ENCODE peak calls at places on chromosomes 11 and 22, in nine cellular contexts. R is effector CD4-positive, alpha-beta T cell; D is activated CD4-positive, alpha-beta T cell treated with anti-CD3 and anti-CD28 coated beads, Interleukin-2, amount 10 ng/mL, durations not matched to agents 7 days and 5 days; F is NCI-H2227 treated with DMSO at 0.1 percent for 48 hours; O is Panc1; G is occipital lobe; Q is nephron progenitor cell; T is NCI-H460; E is D341Med. B is an unnamed sample.

GRCh38 chr11:64661146-64661545 is 61.9 kb downstream of the NRXN2 start:
- DNase-seq in R (no peak), D (no peak), F (no peak), O (no peak), G (no peak), Q (no peak), T (no peak), E (no peak), B (no peak)

GRCh38 chr11:12640926-12641849 is 33.0 kb upstream of the TEAD1 start:
- DNase-seq in R (no peak), D (no peak), F (no peak), O (no peak), G (no peak), Q (no peak), T (no peak), E (peak; percentile 31), B (no peak)

GRCh38 chr11:83456075-83456474 is 169.9 kb upstream of the CCDC90B start:
- DNase-seq in R (no peak), D (no peak), F (peak; percentile 28), O (no peak), G (no peak), Q (peak; percentile 64), T (no peak), E (no peak), B (no peak)

GRCh38 chr11:36718481-36718880 is 120.4 kb upstream of the RAG2 start:
- DNase-seq in R (no peak), D (no peak), F (peak; percentile 90), O (no peak), G (no peak), Q (no peak), T (no peak), E (no peak), B (no peak)

GRCh38 chr11:75195164-75195962 is 44.5 kb downstream of the SLCO2B1 start:
- DNase-seq in R (no peak), D (no peak), F (no peak), O (no peak), G (no peak), Q (no peak), T (no peak), E (no peak), B (no peak)

GRCh38 chr11:88543902-88544655 is 206.5 kb upstream of the CTSC start:
- DNase-seq in R (peak; percentile 59), D (peak; percentile 87), F (no peak), O (peak; percentile 92), G (peak; percentile 58), Q (peak; percentile 79), T (peak; percentile 90), E (peak; percentile 74), B (peak; percentile 89)

GRCh38 chr11:111245425-111245824 is at the start of gene POU2AF2:
- DNase-seq in R (no peak), D (no peak), F (no peak), O (no peak), G (no peak), Q (no peak), T (no peak), E (no peak), B (no peak)

GRCh38 chr11:34213366-34213765 is 107.9 kb downstream of the NAT10 start:
- DNase-seq in R (no peak), D (no peak), F (no peak), O (no peak), G (no peak), Q (no peak), T (no peak), E (no peak), B (no peak)

GRCh38 chr11:59273008-59273841 is 60.5 kb upstream of the MPEG1 start:
- DNase-seq in R (no peak), D (no peak), F (no peak), O (no peak), G (no peak), Q (no peak), T (no peak), E (no peak), B (no peak)

GRCh38 chr11:128796275-128796674 is 70.8 kb downstream of the KCNJ1 start:
- DNase-seq in R (no peak), D (no peak), F (no peak), O (no peak), G (no peak), Q (no peak), T (no peak), E (no peak), B (no peak)

GRCh38 chr22:40414306-40414705 is 43.9 kb downstream of the SGSM3 start:
- DNase-seq in R (no peak), D (no peak), F (no peak), O (no peak), G (no peak), Q (no peak), T (no peak), E (no peak), B (no peak)

GRCh38 chr11:6443269-6444003 is 2.6 kb upstream of the HPX start:
- DNase-seq in R (peak; percentile 35), D (peak; percentile 64), F (peak; percentile 52), O (peak; percentile 41), G (peak; percentile 26), Q (peak; percentile 56), T (peak; percentile 26), E (peak; percentile 84), B (peak; percentile 69)

GRCh38 chr11:121929581-121929980 is 186.4 kb downstream of the BLID start:
- DNase-seq in R (no peak), D (no peak), F (peak; percentile 30), O (no peak), G (peak; percentile 12), Q (peak; percentile 48), T (no peak), E (peak; percentile 27), B (no peak)

GRCh38 chr22:47018010-47018910 is 255.8 kb downstream of the TBC1D22A start:
- DNase-seq in R (no peak), D (no peak), F (no peak), O (no peak), G (no peak), Q (no peak), T (no peak), E (no peak), B (no peak)

GRCh38 chr11:104043137-104043536 is 6.7 kb downstream of the DDI1 start:
- DNase-seq in R (no peak), D (no peak), F (no peak), O (no peak), G (no peak), Q (no peak), T (no peak), E (no peak), B (no peak)

GRCh38 chr11:100719362-100719761 is 32.3 kb downstream of the ARHGAP42 start:
- DNase-seq in R (no peak), D (no peak), F (no peak), O (no peak), G (no peak), Q (no peak), T (no peak), E (peak; percentile 48), B (no peak)

B was measured in activated CD8-positive, alpha-beta T cell treated with anti-CD3 and anti-CD28 coated beads, Interleukin-2, amount 10 ng/mL, durations not matched to agents 7 days and 5 days.